ENCODE peak calls at places on chromosomes 7 and 10, in four cellular contexts. C, X, P and E are unnamed samples.

GRCh38 chr7:85685901-85686300 is 499.0 kb upstream of the SEMA3D start:
- DNase-seq in C (no peak), X (no peak), P (peak; percentile 36), E (no peak)

GRCh38 chr7:149031353-149031910 is 3.1 kb upstream of the PDIA4 start:
- DNase-seq in C (no peak), X (no peak), P (no peak), E (no peak)

GRCh38 chr10:16809074-16809718 is 8.0 kb downstream of the RSU1 start:
- DNase-seq in C (peak; percentile 66), X (no peak), P (peak; percentile 54), E (no peak)

GRCh38 chr10:3131098-3131497 is 41.5 kb downstream of the PITRM1 start:
- DNase-seq in C (no peak), X (no peak), P (peak; percentile 77), E (no peak)

GRCh38 chr7:122136033-122136432 is 8.0 kb downstream of the AASS start:
- DNase-seq in C (no peak), X (no peak), P (no peak), E (no peak)

GRCh38 chr7:133556070-133556469 is 303.2 kb downstream of the EXOC4 start:
- DNase-seq in C (no peak), X (no peak), P (no peak), E (no peak)

GRCh38 chr7:51226916-51227535 is 89.6 kb downstream of the COBL start:
- DNase-seq in C (no peak), X (no peak), P (no peak), E (no peak)

GRCh38 chr10:35637456-35637855 is 4.6 kb downstream of the FZD8 start:
- DNase-seq in C (no peak), X (no peak), P (no peak), E (no peak)

GRCh38 chr10:60446855-60447254 is 57.2 kb upstream of the ANK3 start:
- DNase-seq in C (no peak), X (no peak), P (peak; percentile 16), E (no peak)

GRCh38 chr10:122386514-122386913 is 12.0 kb downstream of the PLEKHA1 start:
- DNase-seq in C (no peak), X (no peak), P (no peak), E (no peak)

GRCh38 chr7:117445206-117445605 is 17.9 kb upstream of the ASZ1 start:
- DNase-seq in C (no peak), X (no peak), P (peak; percentile 38), E (no peak)

GRCh38 chr7:154911862-154912261 is 91.1 kb downstream of the PAXIP1 start:
- DNase-seq in C (no peak), X (no peak), P (no peak), E (no peak)

GRCh38 chr7:2404714-2405119 is 1.3 kb downstream of the CHST12 start:
- DNase-seq in C (no peak), X (no peak), P (no peak), E (no peak)

GRCh38 chr10:77393821-77394501 is 243.6 kb downstream of the KCNMA1 start:
- DNase-seq in C (no peak), X (no peak), P (no peak), E (no peak)

GRCh38 chr10:112182808-112183328 is 697 bp downstream of the GPAM start:
- DNase-seq in C (no peak), X (no peak), P (no peak), E (no peak)

GRCh38 chr7:136036336-136036735 is 59.2 kb upstream of the MTPN start:
- DNase-seq in C (no peak), X (no peak), P (no peak), E (no peak)

GRCh38 chr7:1055084-1055450 is 10.7 kb downstream of the GPR146 start:
- DNase-seq in C (no peak), X (no peak), P (peak; percentile 57), E (no peak)

GRCh38 chr7:919924-920341 is 34.5 kb downstream of the ADAP1 start:
- DNase-seq in C (no peak), X (no peak), P (no peak), E (peak; percentile 62)

GRCh38 chr7:159141159-159141558 is 3.5 kb downstream of the VIPR2 start:
- DNase-seq in C (no peak), X (no peak), P (no peak), E (no peak)